ENCODE peak calls at places on chromosomes 6 and 20, in six cellular contexts. Y is B cell, S is left lung, J is PC-3, P is psoas muscle, L is mucosa of descending colon. D is an unnamed sample.

GRCh38 chr6:111593516-111593824 is 12.2 kb downstream of the TRAF3IP2 start:
- DNase-seq in J (no peak), Y (no peak), S (no peak), L (no peak), P (no peak), D (no peak)

GRCh38 chr20:3158968-3159431 is 665 bp downstream of the FASTKD5 start:
- DNase-seq in P (no peak), S (no peak), J (no peak), L (no peak), Y (no peak), D (no peak)

GRCh38 chr6:99746261-99746895 is 139.7 kb downstream of the PRDM13 start:
- DNase-seq in L (no peak), P (peak; percentile 77), Y (peak; percentile 14), S (no peak), J (peak; percentile 75), D (peak; percentile 48)

GRCh38 chr6:113683968-113684367 is 173.2 kb upstream of the MARCKS start:
- DNase-seq in S (no peak), J (no peak), L (no peak), P (no peak), Y (no peak), D (no peak)

GRCh38 chr6:148109732-148110131 is 232.9 kb upstream of the SASH1 start:
- DNase-seq in P (no peak), L (no peak), S (peak; percentile 62), Y (no peak), J (no peak), D (no peak)

GRCh38 chr6:467671-468082 is 76.1 kb downstream of the IRF4 start:
- DNase-seq in J (no peak), Y (no peak), S (no peak), P (no peak), L (no peak), D (no peak)

GRCh38 chr6:105077592-105078463 is 102.0 kb downstream of the POPDC3 start:
- DNase-seq in P (no peak), J (peak; percentile 71), S (no peak), Y (no peak), L (no peak), D (peak; percentile 30)

GRCh38 chr6:33691456-33692077 is 19.9 kb downstream of the UQCC2 start:
- DNase-seq in J (no peak), L (no peak), P (peak; percentile 48), S (no peak), Y (no peak), D (no peak)

GRCh38 chr6:12637960-12638641 is 78.5 kb upstream of the PHACTR1 start:
- DNase-seq in P (no peak), J (peak; percentile 80), Y (no peak), L (no peak), S (peak; percentile 41), D (peak; percentile 27)

GRCh38 chr20:45436732-45437485 is 21.0 kb downstream of the PIGT start:
- DNase-seq in S (peak; percentile 89), J (peak; percentile 92), P (peak; percentile 94), Y (peak; percentile 83), L (peak; percentile 91), D (peak; percentile 86)

GRCh38 chr20:13990465-13990864 is at the start of gene SEL1L2:
- DNase-seq in Y (no peak), L (no peak), P (no peak), S (no peak), J (no peak), D (no peak)

GRCh38 chr6:70396796-70397729 is 16.2 kb upstream of the FAM135A start:
- DNase-seq in Y (no peak), L (no peak), S (no peak), J (peak; percentile 27), P (no peak), D (no peak)

GRCh38 chr6:56079761-56080540 is 167.4 kb downstream of the COL21A1 start:
- DNase-seq in S (no peak), L (no peak), P (no peak), J (no peak), Y (no peak), D (no peak)

GRCh38 chr20:227439-228105 is 514 bp downstream of the DEFB129 start:
- DNase-seq in L (no peak), J (no peak), P (no peak), S (no peak), Y (no peak), D (no peak)

GRCh38 chr6:126886106-126886505 is 232.4 kb upstream of the RSPO3 start:
- DNase-seq in Y (no peak), S (no peak), J (no peak), P (no peak), L (no peak), D (no peak)

GRCh38 chr20:61041481-61041880 is 210.6 kb upstream of the CDH4 start:
- DNase-seq in P (no peak), J (no peak), L (no peak), S (no peak), Y (no peak), D (no peak)

GRCh38 chr20:297925-298754 is 770 bp downstream of the ZCCHC3 start:
- DNase-seq in Y (peak; percentile 68), S (peak; percentile 82), L (peak; percentile 91), P (peak; percentile 83), J (peak; percentile 66), D (peak; percentile 52)

GRCh38 chr6:63760199-63760598 is 124.6 kb downstream of the PHF3 start:
- DNase-seq in J (no peak), Y (no peak), P (no peak), S (no peak), L (no peak), D (no peak)

GRCh38 chr6:90468080-90468479 is 118.8 kb downstream of the MAP3K7 start:
- DNase-seq in L (no peak), S (no peak), Y (no peak), P (no peak), J (peak; percentile 65), D (no peak)

GRCh38 chr6:24768361-24768760 is 6.4 kb upstream of the GMNN start:
- DNase-seq in Y (no peak), P (no peak), S (no peak), J (no peak), L (no peak), D (no peak)

GRCh38 chr6:38779310-38780062 is 64.4 kb downstream of the DNAH8 start:
- DNase-seq in P (no peak), Y (no peak), J (no peak), S (no peak), L (no peak), D (no peak)

GRCh38 chr6:157269261-157269794 is 54.0 kb downstream of the TMEM242 start:
- DNase-seq in L (peak; percentile 68), Y (no peak), J (no peak), P (peak; percentile 78), S (peak; percentile 46), D (no peak)

GRCh38 chr20:51692806-51693400 is 75.3 kb downstream of the ATP9A start:
- DNase-seq in L (no peak), P (no peak), S (no peak), J (no peak), Y (no peak), D (no peak)

GRCh38 chr20:57047281-57048026 is 219.0 kb downstream of the BMP7 start:
- DNase-seq in P (no peak), L (no peak), S (no peak), Y (no peak), J (peak; percentile 58), D (no peak)

DNA sequence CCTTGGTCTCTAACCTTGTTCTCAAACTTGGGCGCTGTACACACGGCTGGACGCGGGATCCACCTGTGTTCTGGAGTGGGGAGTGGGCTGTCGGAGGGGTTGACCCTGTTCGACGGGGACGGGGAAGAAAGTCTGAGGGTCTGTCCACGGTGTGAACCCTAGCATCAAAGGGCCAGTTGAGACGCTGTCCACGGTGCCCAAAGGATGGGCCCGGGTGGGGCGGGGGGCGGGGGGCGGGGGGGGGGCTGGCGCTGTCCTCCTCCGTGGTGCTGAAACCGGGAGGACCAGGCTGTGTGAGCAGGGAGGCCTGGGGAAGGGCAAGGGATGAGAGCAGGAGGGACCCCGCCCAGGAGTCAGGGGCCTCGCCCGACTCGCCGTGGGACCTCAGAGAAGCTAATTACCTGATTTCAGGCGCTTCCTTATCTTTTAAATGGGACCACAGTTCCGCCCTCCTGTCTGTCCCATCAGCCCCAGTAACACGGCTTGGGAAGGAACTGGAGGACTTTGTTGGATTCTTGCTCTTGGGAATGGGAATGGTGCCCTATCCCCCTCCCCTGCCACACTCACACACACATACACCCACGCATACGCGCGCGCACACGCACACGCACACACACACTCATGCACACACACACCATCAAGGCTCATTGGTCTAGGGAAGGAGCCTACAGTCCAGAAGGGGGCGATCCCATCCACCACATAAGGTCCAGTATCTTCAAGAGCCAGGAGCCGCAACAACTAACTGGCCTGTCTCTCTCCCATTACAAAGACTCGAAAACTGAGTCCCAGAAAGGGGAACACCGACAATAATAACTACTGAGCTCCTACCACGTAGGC is 1.0 kb upstream of the VSTM2L start:
- DNase-seq in S (no peak), Y (peak; percentile 56), J (peak; percentile 74), L (no peak), P (no peak), D (peak; percentile 83)
- TF ChIP-seq CTCF in S (peak; percentile 19), Y (no peak), J (peak; percentile 83), L (no peak), P (peak; percentile 34), D (peak; percentile 41)

DNA sequence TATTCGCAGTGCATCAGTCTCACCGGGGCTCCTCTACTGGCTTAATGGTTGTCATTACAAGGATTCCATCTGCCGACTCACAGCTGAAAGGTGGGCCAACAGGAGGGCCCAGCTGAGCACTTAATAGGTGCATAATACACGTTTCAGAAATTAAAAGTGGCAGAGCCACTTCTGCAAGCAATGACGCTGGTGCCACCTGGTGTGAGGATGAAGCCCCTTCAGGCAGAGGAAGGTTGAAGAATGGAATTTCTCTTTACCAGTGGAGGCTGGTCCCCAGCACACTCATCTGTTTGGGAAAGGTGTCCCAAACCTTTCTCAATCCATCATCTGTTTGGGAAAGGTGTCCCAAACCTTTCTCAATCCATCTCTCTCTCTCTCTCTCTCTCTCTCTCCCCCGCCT is 8.2 kb upstream of the STMND1 start:
- DNase-seq in S (no peak), Y (no peak), J (peak; percentile 62), L (no peak), P (no peak), D (no peak)
- TF ChIP-seq CTCF in S (no peak), Y (no peak), J (peak; percentile 74), L (no peak), P (no peak), D (no peak)

GRCh38 chr6:133947302-133947900 is 5.6 kb upstream of the TBPL1 start:
- DNase-seq in L (no peak), Y (no peak), P (no peak), S (no peak), J (no peak), D (no peak)

GRCh38 chr6:133939778-133940667 is 13.0 kb upstream of the TBPL1 start:
- DNase-seq in S (no peak), P (no peak), J (peak; percentile 38), Y (no peak), L (no peak), D (no peak)

GRCh38 chr6:133948472-133948871 is 4.6 kb upstream of the TBPL1 start:
- DNase-seq in P (no peak), J (no peak), Y (no peak), S (no peak), L (no peak), D (no peak)

DNA sequence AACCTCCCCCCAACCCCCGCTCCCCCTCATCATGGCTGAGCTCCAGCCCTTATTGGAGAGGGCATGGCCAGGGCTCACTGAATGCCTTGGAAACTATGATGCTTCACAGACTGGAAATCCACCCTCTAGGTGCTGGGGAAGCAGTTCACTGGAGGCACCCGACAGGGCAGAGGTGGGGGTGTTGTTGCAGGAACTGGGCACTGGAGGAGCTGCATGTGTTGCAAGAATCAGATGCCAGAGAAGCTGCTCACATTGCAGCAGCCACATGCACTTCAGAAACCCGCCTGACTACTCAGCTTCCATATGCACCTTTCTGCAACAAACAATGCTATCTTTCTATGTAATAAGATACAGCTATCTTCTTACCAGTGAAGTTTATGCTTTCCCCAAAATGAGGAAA is 7.9 kb upstream of the TBPL1 start:
- DNase-seq in P (no peak), J (peak; percentile 6), Y (no peak), L (no peak), S (no peak), D (no peak)
- TF ChIP-seq CTCF in P (no peak), J (no peak), Y (no peak), L (no peak), S (no peak), D (no peak)

GRCh38 chr6:4790158-4790899 is 14.1 kb downstream of the CDYL start:
- DNase-seq in P (no peak), Y (no peak), S (no peak), J (peak; percentile 22), L (no peak), D (no peak)
- TF ChIP-seq CTCF in P (peak; percentile 6), Y (no peak), S (no peak), J (peak; percentile 52), L (no peak), D (peak; percentile 17)

D was measured in GM10248.